ENCODE peak calls at places on chromosome 19, in six cellular contexts. One of them, this sample, is unnamed.

GRCh38 chr19:45650722-45651121 is 11.5 kb upstream of the EML2 start:
- DNase-seq in breast epithelium: no peak
- DNase-seq in psoas muscle: no peak
- DNase-seq in suprapubic skin: no peak
- DNase-seq in left ventricle myocardium inferior: no peak
- DNase-seq in effector memory CD4-positive, alpha-beta T cell: no peak
- DNase-seq in this sample: no peak

GRCh38 chr19:34236035-34236793 is 18.1 kb upstream of the GARRE1 start:
- DNase-seq in breast epithelium: no peak
- DNase-seq in psoas muscle: no peak
- DNase-seq in suprapubic skin: peak; percentile 71
- DNase-seq in left ventricle myocardium inferior: no peak
- DNase-seq in effector memory CD4-positive, alpha-beta T cell: no peak
- DNase-seq in this sample: no peak

GRCh38 chr19:48190288-48191284 is 20.1 kb downstream of the ZSWIM9 start:
- DNase-seq in breast epithelium: no peak
- DNase-seq in psoas muscle: no peak
- DNase-seq in suprapubic skin: no peak
- DNase-seq in left ventricle myocardium inferior: no peak
- DNase-seq in effector memory CD4-positive, alpha-beta T cell: peak; percentile 63
- DNase-seq in this sample: no peak

GRCh38 chr19:53849237-53849676 is 18.4 kb upstream of the MYADM start:
- DNase-seq in breast epithelium: no peak
- DNase-seq in psoas muscle: no peak
- DNase-seq in suprapubic skin: no peak
- DNase-seq in left ventricle myocardium inferior: no peak
- DNase-seq in effector memory CD4-positive, alpha-beta T cell: no peak
- DNase-seq in this sample: no peak

GRCh38 chr19:53183146-53183545 is 10.0 kb downstream of the ZNF665 start:
- DNase-seq in breast epithelium: no peak
- DNase-seq in psoas muscle: no peak
- DNase-seq in suprapubic skin: no peak
- DNase-seq in left ventricle myocardium inferior: no peak
- DNase-seq in effector memory CD4-positive, alpha-beta T cell: no peak
- DNase-seq in this sample: no peak

GRCh38 chr19:50573741-50574461 is 5.7 kb upstream of the LRRC4B start:
- DNase-seq in breast epithelium: no peak
- DNase-seq in psoas muscle: no peak
- DNase-seq in suprapubic skin: no peak
- DNase-seq in left ventricle myocardium inferior: peak; percentile 1
- DNase-seq in effector memory CD4-positive, alpha-beta T cell: no peak
- DNase-seq in this sample: no peak

GRCh38 chr19:29531458-29532025 is 5.7 kb downstream of the VSTM2B start:
- DNase-seq in breast epithelium: no peak
- DNase-seq in psoas muscle: no peak
- DNase-seq in suprapubic skin: peak; percentile 39
- DNase-seq in left ventricle myocardium inferior: no peak
- DNase-seq in effector memory CD4-positive, alpha-beta T cell: no peak
- DNase-seq in this sample: no peak

GRCh38 chr19:34677386-34678084 is at the start of gene ZNF302:
- DNase-seq in breast epithelium: peak; percentile 96
- DNase-seq in psoas muscle: peak; percentile 97
- DNase-seq in suprapubic skin: peak; percentile 98
- DNase-seq in left ventricle myocardium inferior: peak; percentile 97
- DNase-seq in effector memory CD4-positive, alpha-beta T cell: peak; percentile 86
- DNase-seq in this sample: peak; percentile 92

GRCh38 chr19:10390652-10391286 is 10.4 kb upstream of the TYK2 start:
- DNase-seq in breast epithelium: peak; percentile 74
- DNase-seq in psoas muscle: peak; percentile 57
- DNase-seq in suprapubic skin: peak; percentile 78
- DNase-seq in left ventricle myocardium inferior: peak; percentile 61
- DNase-seq in effector memory CD4-positive, alpha-beta T cell: peak; percentile 33
- DNase-seq in this sample: peak; percentile 53

GRCh38 chr19:37551123-37551993 is 43.2 kb downstream of the ZNF571 start:
- DNase-seq in breast epithelium: no peak
- DNase-seq in psoas muscle: no peak
- DNase-seq in suprapubic skin: no peak
- DNase-seq in left ventricle myocardium inferior: peak; percentile 50
- DNase-seq in effector memory CD4-positive, alpha-beta T cell: peak; percentile 36
- DNase-seq in this sample: peak; percentile 59

GRCh38 chr19:16715613-16716012 is 4.0 kb upstream of the NWD1 start:
- DNase-seq in breast epithelium: no peak
- DNase-seq in psoas muscle: no peak
- DNase-seq in suprapubic skin: no peak
- DNase-seq in left ventricle myocardium inferior: no peak
- DNase-seq in effector memory CD4-positive, alpha-beta T cell: no peak
- DNase-seq in this sample: no peak

GRCh38 chr19:10471909-10472308 is 31.2 kb downstream of the KEAP1 start:
- DNase-seq in breast epithelium: no peak
- DNase-seq in psoas muscle: no peak
- DNase-seq in suprapubic skin: no peak
- DNase-seq in left ventricle myocardium inferior: no peak
- DNase-seq in effector memory CD4-positive, alpha-beta T cell: no peak
- DNase-seq in this sample: no peak

GRCh38 chr19:13055213-13056051 is 47.2 kb downstream of the LYL1 start:
- DNase-seq in breast epithelium: peak; percentile 72
- DNase-seq in psoas muscle: peak; percentile 86
- DNase-seq in suprapubic skin: peak; percentile 89
- DNase-seq in left ventricle myocardium inferior: peak; percentile 84
- DNase-seq in effector memory CD4-positive, alpha-beta T cell: no peak
- DNase-seq in this sample: no peak

GRCh38 chr19:17806945-17807344 is 12.0 kb downstream of the B3GNT3 start:
- DNase-seq in breast epithelium: no peak
- DNase-seq in psoas muscle: no peak
- DNase-seq in suprapubic skin: no peak
- DNase-seq in left ventricle myocardium inferior: no peak
- DNase-seq in effector memory CD4-positive, alpha-beta T cell: no peak
- DNase-seq in this sample: no peak

GRCh38 chr19:16025108-16026101 is 50.9 kb upstream of the TPM4 start:
- DNase-seq in breast epithelium: peak; percentile 51
- DNase-seq in psoas muscle: no peak
- DNase-seq in suprapubic skin: no peak
- DNase-seq in left ventricle myocardium inferior: no peak
- DNase-seq in effector memory CD4-positive, alpha-beta T cell: no peak
- DNase-seq in this sample: no peak

GRCh38 chr19:51119675-51120074 is 5.0 kb upstream of the SIGLEC9 start:
- DNase-seq in breast epithelium: no peak
- DNase-seq in psoas muscle: no peak
- DNase-seq in suprapubic skin: no peak
- DNase-seq in left ventricle myocardium inferior: no peak
- DNase-seq in effector memory CD4-positive, alpha-beta T cell: no peak
- DNase-seq in this sample: no peak

GRCh38 chr19:14954071-14954655 is 12.9 kb downstream of the OR7C2 start:
- DNase-seq in breast epithelium: no peak
- DNase-seq in psoas muscle: no peak
- DNase-seq in suprapubic skin: no peak
- DNase-seq in left ventricle myocardium inferior: no peak
- DNase-seq in effector memory CD4-positive, alpha-beta T cell: no peak
- DNase-seq in this sample: no peak

GRCh38 chr19:7068599-7068998 is 904 bp upstream of the ZNF557 start:
- DNase-seq in breast epithelium: no peak
- DNase-seq in psoas muscle: no peak
- DNase-seq in suprapubic skin: no peak
- DNase-seq in left ventricle myocardium inferior: no peak
- DNase-seq in effector memory CD4-positive, alpha-beta T cell: no peak
- DNase-seq in this sample: no peak

GRCh38 chr19:18150776-18151624 is 2.0 kb upstream of the PIK3R2 start:
- DNase-seq in breast epithelium: no peak
- DNase-seq in psoas muscle: no peak
- DNase-seq in suprapubic skin: no peak
- DNase-seq in left ventricle myocardium inferior: no peak
- DNase-seq in effector memory CD4-positive, alpha-beta T cell: no peak
- DNase-seq in this sample: no peak

GRCh38 chr19:29491995-29492577 is 33.7 kb upstream of the VSTM2B start:
- DNase-seq in breast epithelium: no peak
- DNase-seq in psoas muscle: no peak
- DNase-seq in suprapubic skin: no peak
- DNase-seq in left ventricle myocardium inferior: no peak
- DNase-seq in effector memory CD4-positive, alpha-beta T cell: no peak
- DNase-seq in this sample: no peak

GRCh38 chr19:13692096-13692495 is 72.2 kb upstream of the MRI1 start:
- DNase-seq in breast epithelium: no peak
- DNase-seq in psoas muscle: no peak
- DNase-seq in suprapubic skin: no peak
- DNase-seq in left ventricle myocardium inferior: no peak
- DNase-seq in effector memory CD4-positive, alpha-beta T cell: no peak
- DNase-seq in this sample: no peak

GRCh38 chr19:48632692-48633147 is 4.5 kb downstream of the DBP start:
- DNase-seq in breast epithelium: no peak
- DNase-seq in psoas muscle: no peak
- DNase-seq in suprapubic skin: no peak
- DNase-seq in left ventricle myocardium inferior: no peak
- DNase-seq in effector memory CD4-positive, alpha-beta T cell: no peak
- DNase-seq in this sample: no peak

GRCh38 chr19:50330365-50331078 is 1.3 kb upstream of the KCNC3 start:
- DNase-seq in breast epithelium: peak; percentile 81
- DNase-seq in psoas muscle: peak; percentile 83
- DNase-seq in suprapubic skin: no peak
- DNase-seq in left ventricle myocardium inferior: peak; percentile 83
- DNase-seq in effector memory CD4-positive, alpha-beta T cell: peak; percentile 64
- DNase-seq in this sample: peak; percentile 69

GRCh38 chr19:38836438-38837303 is 5.1 kb upstream of the ECH1 start:
- DNase-seq in breast epithelium: no peak
- DNase-seq in psoas muscle: no peak
- DNase-seq in suprapubic skin: no peak
- DNase-seq in left ventricle myocardium inferior: no peak
- DNase-seq in effector memory CD4-positive, alpha-beta T cell: no peak
- DNase-seq in this sample: no peak

GRCh38 chr19:38831142-38831605 is 420 bp downstream of the ECH1 start:
- DNase-seq in breast epithelium: peak; percentile 83
- DNase-seq in psoas muscle: peak; percentile 81
- DNase-seq in suprapubic skin: peak; percentile 88
- DNase-seq in left ventricle myocardium inferior: peak; percentile 76
- DNase-seq in effector memory CD4-positive, alpha-beta T cell: no peak
- DNase-seq in this sample: peak; percentile 58

GRCh38 chr19:38837304-38837626 is 5.7 kb upstream of the ECH1 start:
- DNase-seq in breast epithelium: no peak
- DNase-seq in psoas muscle: no peak
- DNase-seq in suprapubic skin: no peak
- DNase-seq in left ventricle myocardium inferior: no peak
- DNase-seq in effector memory CD4-positive, alpha-beta T cell: no peak
- DNase-seq in this sample: no peak

GRCh38 chr19:38834590-38834989 is 3.0 kb upstream of the ECH1 start:
- DNase-seq in breast epithelium: no peak
- DNase-seq in psoas muscle: no peak
- DNase-seq in suprapubic skin: no peak
- DNase-seq in left ventricle myocardium inferior: no peak
- DNase-seq in effector memory CD4-positive, alpha-beta T cell: no peak
- DNase-seq in this sample: no peak

GRCh38 chr19:38834104-38834490 is 2.5 kb upstream of the ECH1 start:
- DNase-seq in breast epithelium: no peak
- DNase-seq in psoas muscle: no peak
- DNase-seq in suprapubic skin: no peak
- DNase-seq in left ventricle myocardium inferior: no peak
- DNase-seq in effector memory CD4-positive, alpha-beta T cell: no peak
- DNase-seq in this sample: no peak
- H3K27ac ChIP-seq in breast epithelium: peak overlapping the region; percentile 67
- H3K27ac ChIP-seq in psoas muscle: peak overlapping the region; percentile 99
- H3K27ac ChIP-seq in suprapubic skin: no peak overlapping the region
- H3K27ac ChIP-seq in left ventricle myocardium inferior: no peak overlapping the region
- H3K27ac ChIP-seq in effector memory CD4-positive, alpha-beta T cell: no peak overlapping the region
- H3K27ac ChIP-seq in this sample: no peak overlapping the region

DNA sequence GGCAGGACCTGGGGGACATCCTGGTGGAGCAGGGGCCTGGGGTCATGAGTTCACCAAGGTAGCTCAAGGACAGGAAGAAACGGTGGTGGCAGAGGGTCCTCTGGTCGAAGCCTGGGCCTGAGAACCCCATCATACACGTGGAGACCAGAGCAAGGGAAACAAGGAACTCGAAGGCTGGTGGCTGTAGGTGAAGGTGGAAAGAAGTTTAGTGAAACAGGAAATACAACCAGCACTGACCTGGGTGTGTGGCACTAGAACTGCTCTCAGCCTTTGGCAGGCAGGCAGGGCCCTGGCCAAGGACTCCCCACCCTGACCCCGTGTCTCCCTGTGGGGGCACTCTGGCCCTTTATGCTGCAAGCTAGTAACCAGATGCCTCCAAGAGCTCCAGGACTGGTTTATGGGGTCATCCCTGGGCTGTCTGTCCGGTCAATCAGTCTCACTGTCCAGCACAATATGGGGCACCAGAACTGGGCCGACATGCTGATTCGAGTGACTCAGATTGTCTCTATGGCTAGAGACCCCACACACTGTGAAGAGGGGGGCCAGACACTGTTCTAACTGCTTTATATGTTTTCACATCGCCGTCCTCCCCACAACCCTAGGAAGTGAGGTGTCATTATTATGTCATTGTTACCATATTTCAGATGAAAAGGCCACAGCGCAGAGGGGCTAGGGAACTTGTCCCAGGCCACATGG is 3.8 kb downstream of the COX6B2 start:
- DNase-seq in breast epithelium: no peak
- DNase-seq in psoas muscle: no peak
- DNase-seq in suprapubic skin: peak; percentile 56
- DNase-seq in left ventricle myocardium inferior: no peak
- DNase-seq in effector memory CD4-positive, alpha-beta T cell: no peak
- DNase-seq in this sample: no peak
- H3K4me3 ChIP-seq in breast epithelium: no peak overlapping the region
- H3K4me3 ChIP-seq in psoas muscle: no peak overlapping the region
- H3K4me3 ChIP-seq in suprapubic skin: no peak overlapping the region
- H3K4me3 ChIP-seq in left ventricle myocardium inferior: no peak overlapping the region
- H3K4me3 ChIP-seq in effector memory CD4-positive, alpha-beta T cell: no peak overlapping the region
- H3K4me3 ChIP-seq in this sample: no peak overlapping the region

DNA sequence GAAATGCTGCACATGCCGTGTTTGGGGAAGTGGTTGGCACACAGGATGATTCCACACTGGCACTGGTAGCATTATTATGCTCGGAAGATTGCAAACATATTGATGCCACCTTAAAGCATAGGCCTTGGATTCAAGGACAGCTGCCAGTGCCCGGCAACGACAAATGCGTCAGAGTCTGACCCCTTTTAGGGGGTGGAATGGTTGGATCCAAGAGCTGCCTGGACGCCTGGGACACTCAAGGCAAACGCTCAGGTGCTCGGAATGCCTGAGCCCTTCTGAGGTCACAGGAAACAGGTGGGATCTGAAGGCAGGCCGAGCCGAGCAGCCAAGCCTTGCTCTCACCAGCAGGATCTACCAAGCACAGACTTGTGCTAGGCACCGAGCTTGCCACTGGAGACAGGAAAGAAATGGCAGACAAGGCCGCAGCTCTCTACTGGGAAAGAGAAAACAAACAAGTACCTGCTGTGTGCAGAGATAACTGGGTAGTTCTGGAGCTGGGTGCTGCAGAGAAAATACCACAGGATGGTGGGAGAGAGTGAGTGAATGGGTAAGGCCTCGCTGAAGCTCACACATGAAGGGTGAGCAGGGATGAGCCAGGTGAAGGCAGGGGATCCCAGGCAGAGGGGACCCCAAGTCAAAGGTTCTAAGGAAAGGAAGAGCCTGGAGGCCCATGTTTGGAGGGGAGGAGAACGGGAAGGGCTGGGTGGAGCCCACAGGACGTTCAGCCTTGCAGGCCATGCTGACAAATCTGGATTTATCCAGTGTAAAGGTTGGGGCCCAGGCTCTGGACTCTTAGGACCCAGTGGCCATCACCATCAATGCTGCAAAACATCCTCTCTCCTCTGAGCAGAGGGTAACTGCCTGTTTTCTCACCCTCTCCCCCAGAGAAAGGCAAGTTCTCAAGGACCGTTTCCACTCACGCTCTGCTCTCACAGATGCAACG is 9.2 kb downstream of the RANBP3 start:
- DNase-seq in breast epithelium: no peak
- DNase-seq in psoas muscle: no peak
- DNase-seq in suprapubic skin: peak; percentile 52
- DNase-seq in left ventricle myocardium inferior: no peak
- DNase-seq in effector memory CD4-positive, alpha-beta T cell: no peak
- DNase-seq in this sample: no peak
- H3K4me1 ChIP-seq in breast epithelium: no peaks in the 10 kb centered on the region
- H3K4me1 ChIP-seq in psoas muscle: peaks cover 60% of the 10 kb centered on the region
- H3K4me1 ChIP-seq in suprapubic skin: peaks cover 54% of the 10 kb centered on the region
- H3K4me1 ChIP-seq in left ventricle myocardium inferior: peaks cover 90% of the 10 kb centered on the region
- H3K4me1 ChIP-seq in effector memory CD4-positive, alpha-beta T cell: peaks cover 33% of the 10 kb centered on the region
- H3K4me1 ChIP-seq in this sample: peaks cover 70% of the 10 kb centered on the region

GRCh38 chr19:36043952-36044351 is 10.1 kb downstream of the THAP8 start:
- DNase-seq in breast epithelium: no peak
- DNase-seq in psoas muscle: no peak
- DNase-seq in suprapubic skin: no peak
- DNase-seq in left ventricle myocardium inferior: no peak
- DNase-seq in effector memory CD4-positive, alpha-beta T cell: no peak
- DNase-seq in this sample: no peak
- H3K27ac ChIP-seq in breast epithelium: no peak overlapping the region
- H3K27ac ChIP-seq in psoas muscle: no peak overlapping the region
- H3K27ac ChIP-seq in suprapubic skin: no peak overlapping the region
- H3K27ac ChIP-seq in left ventricle myocardium inferior: no peak overlapping the region
- H3K27ac ChIP-seq in effector memory CD4-positive, alpha-beta T cell: no peak overlapping the region
- H3K27ac ChIP-seq in this sample: no peak overlapping the region

This sample was measured in CD8-positive, alpha-beta memory T cell.